ENCODE peak calls at places on chromosomes 13 and 19, in five cellular contexts. J is activated gamma-delta T cell treated with anti-CD3 and anti-CD28 coated beads, Interleukin-2, amount 50 U/mL, for 16 hours; Y is C1 segment of cervical spinal cord; M is RWPE1; T is putamen. D is an unnamed sample.

GRCh38 chr13:104315606-104316005 is 1249.4 kb upstream of the SLC10A2 start:
- DNase-seq in J (no peak), T (no peak), Y (no peak), M (peak), D (no peak)

GRCh38 chr19:13172335-13173128 is 22.3 kb downstream of the IER2 start:
- DNase-seq in Y (peak), M (peak), J (peak), T (no peak), D (peak)

GRCh38 chr19:13842294-13843103 is 34.4 kb upstream of the NANOS3 start:
- DNase-seq in Y (peak), T (no peak), J (peak), M (peak), D (no peak)

GRCh38 chr13:52750713-52751112 is 11.1 kb upstream of the CNMD start:
- DNase-seq in J (no peak), M (no peak), T (no peak), Y (no peak), D (no peak)

GRCh38 chr19:23698711-23699520 is 11.9 kb upstream of the ZNF675 start:
- DNase-seq in Y (no peak), T (no peak), M (peak), J (no peak), D (no peak)

GRCh38 chr13:102399791-102400618 is 1.8 kb downstream of the FGF14 start:
- DNase-seq in T (peak), J (no peak), M (no peak), Y (no peak), D (no peak)

GRCh38 chr13:46796515-46797467 is at the start of gene ESD:
- DNase-seq in Y (peak), M (peak), T (peak), J (peak), D (peak)

GRCh38 chr13:109428146-109428545 is 358.2 kb downstream of the IRS2 start:
- DNase-seq in T (no peak), M (no peak), Y (no peak), J (no peak), D (no peak)

GRCh38 chr13:93881418-93881817 is 598.1 kb downstream of the DCT start:
- DNase-seq in M (no peak), J (no peak), T (no peak), Y (no peak), D (no peak)

GRCh38 chr19:13077233-13077632 is 25.4 kb downstream of the LYL1 start:
- DNase-seq in J (no peak), M (no peak), Y (no peak), T (no peak), D (no peak)

GRCh38 chr19:28444371-28444770 is 768.6 kb downstream of the UQCRFS1 start:
- DNase-seq in J (no peak), Y (no peak), M (no peak), T (no peak), D (no peak)

GRCh38 chr13:65597839-65598818 is 1632.0 kb downstream of the PCDH9 start:
- DNase-seq in T (no peak), Y (no peak), M (no peak), J (no peak), D (no peak)

GRCh38 chr13:69644447-69644846 is 463.2 kb upstream of the ATXN8OS start:
- DNase-seq in T (no peak), Y (no peak), J (no peak), M (no peak), D (no peak)

GRCh38 chr13:25881136-25881926 is 170.5 kb downstream of the SHISA2 start:
- DNase-seq in T (no peak), J (no peak), Y (no peak), M (no peak), D (no peak)

GRCh38 chr13:23993439-23993980 is 96.2 kb upstream of the C1QTNF9B start:
- DNase-seq in Y (no peak), T (no peak), M (no peak), J (no peak), D (no peak)

GRCh38 chr13:30752201-30752797 is 17.0 kb downstream of the ALOX5AP start:
- DNase-seq in T (no peak), Y (no peak), J (no peak), M (no peak), D (no peak)

GRCh38 chr19:41427647-41428480 is 690 bp upstream of the B3GNT8 start:
- DNase-seq in Y (no peak), T (no peak), J (peak), M (peak), D (no peak)

GRCh38 chr13:49082653-49083536 is 107.2 kb downstream of the FNDC3A start:
- DNase-seq in Y (no peak), M (peak), J (no peak), T (no peak), D (no peak)

GRCh38 chr19:48660854-48661731 is 11.7 kb downstream of the NTN5 start:
- DNase-seq in M (peak), Y (peak), J (peak), T (peak), D (peak)

GRCh38 chr13:33524086-33524485 is 238.5 kb upstream of the STARD13 start:
- DNase-seq in T (no peak), J (no peak), M (no peak), Y (no peak), D (no peak)

GRCh38 chr19:11191273-11191755 is 6.0 kb downstream of the KANK2 start:
- DNase-seq in Y (no peak), J (no peak), T (no peak), M (peak), D (no peak)

GRCh38 chr13:89401209-89401810 is 1730.1 kb downstream of the SLITRK5 start:
- DNase-seq in M (peak), Y (no peak), T (no peak), J (no peak), D (peak)

GRCh38 chr13:110447801-110448200 is 113.7 kb downstream of the RAB20 start:
- DNase-seq in Y (no peak), M (no peak), T (no peak), J (no peak), D (no peak)

GRCh38 chr13:60326273-60326672 is 70.7 kb upstream of the TDRD3 start:
- DNase-seq in T (no peak), M (no peak), J (no peak), Y (no peak), D (no peak)

GRCh38 chr13:51524312-51524711 is 60.0 kb upstream of the WDFY2 start:
- DNase-seq in Y (no peak), T (no peak), M (no peak), J (no peak), D (no peak)

GRCh38 chr13:104295537-104295936 is 1229.3 kb upstream of the SLC10A2 start:
- DNase-seq in J (no peak), T (no peak), Y (no peak), M (no peak), D (no peak)

GRCh38 chr13:101640797-101641400 is 188.4 kb downstream of the ITGBL1 start:
- DNase-seq in T (no peak), J (no peak), M (peak), Y (no peak), D (no peak)

GRCh38 chr19:46371371-46371901 is 24.5 kb downstream of the PPP5C start:
- DNase-seq in M (no peak), Y (no peak), T (no peak), J (no peak), D (no peak)

GRCh38 chr13:86085890-86086289 is 286.7 kb upstream of the SLITRK6 start:
- DNase-seq in T (no peak), J (no peak), Y (no peak), M (no peak), D (no peak)

GRCh38 chr19:10510301-10510802 is 6.9 kb downstream of the S1PR5 start:
- DNase-seq in T (no peak), Y (no peak), J (peak), M (peak), D (no peak)

GRCh38 chr19:49890349-49891311 is 6.1 kb downstream of the IL4I1 start:
- DNase-seq in M (peak), J (peak), T (no peak), Y (no peak), D (no peak)

GRCh38 chr13:36553501-36553900 is 120.3 kb upstream of the SERTM1 start:
- DNase-seq in M (no peak), Y (no peak), T (no peak), J (no peak), D (no peak)

GRCh38 chr19:15180451-15181390 is 20.1 kb downstream of the NOTCH3 start:
- DNase-seq in Y (no peak), M (no peak), T (no peak), J (no peak), D (no peak)

GRCh38 chr13:93293716-93294115 is 67.1 kb downstream of the GPC6 start:
- DNase-seq in M (no peak), J (no peak), T (no peak), Y (no peak), D (no peak)

GRCh38 chr13:112638157-112638750 is 50.3 kb upstream of the TUBGCP3 start:
- DNase-seq in T (no peak), J (no peak), M (peak), Y (no peak), D (no peak)

GRCh38 chr19:36215276-36216171 is 618 bp downstream of the ZNF146 start:
- DNase-seq in M (no peak), J (no peak), Y (no peak), T (no peak), D (no peak)

GRCh38 chr19:39053276-39054090 is 21.1 kb upstream of the FBXO27 start:
- DNase-seq in J (no peak), T (peak), M (no peak), Y (peak), D (peak)

GRCh38 chr19:14127929-14128509 is 8.4 kb downstream of the ASF1B start:
- DNase-seq in J (no peak), M (no peak), Y (no peak), T (no peak), D (peak)

D was measured in pons.